ENCODE peak calls at places on chromosomes 5 and 9, in four cellular contexts. One of them, this sample, is unnamed.

GRCh38 chr5:154737667-154738320 is 17.4 kb upstream of the LARP1 start:
- DNase-seq in osteocyte: no peak
- DNase-seq in Panc1: no peak
- DNase-seq in neural crest cell: no peak
- DNase-seq in this sample: no peak

GRCh38 chr5:2201832-2202231 is 319.1 kb upstream of the IRX4 start:
- DNase-seq in Panc1: no peak
- DNase-seq in neural crest cell: no peak
- DNase-seq in osteocyte: peak
- DNase-seq in this sample: no peak

GRCh38 chr5:169978744-169979143 is 1.6 kb downstream of the INSYN2B start:
- DNase-seq in osteocyte: no peak
- DNase-seq in Panc1: no peak
- DNase-seq in neural crest cell: no peak
- DNase-seq in this sample: no peak

GRCh38 chr5:180803181-180804128 is 849 bp upstream of the MGAT1 start:
- DNase-seq in osteocyte: no peak
- DNase-seq in Panc1: no peak
- DNase-seq in neural crest cell: no peak
- DNase-seq in this sample: peak

GRCh38 chr9:77598510-77598909 is 49.6 kb downstream of the GNA14 start:
- DNase-seq in neural crest cell: no peak
- DNase-seq in osteocyte: no peak
- DNase-seq in Panc1: no peak
- DNase-seq in this sample: no peak

GRCh38 chr5:76901522-76901921 is 51.3 kb upstream of the CRHBP start:
- DNase-seq in Panc1: no peak
- DNase-seq in osteocyte: no peak
- DNase-seq in neural crest cell: no peak
- DNase-seq in this sample: no peak

GRCh38 chr9:17349816-17350215 is 215.0 kb downstream of the CNTLN start:
- DNase-seq in Panc1: no peak
- DNase-seq in osteocyte: no peak
- DNase-seq in neural crest cell: no peak
- DNase-seq in this sample: no peak

GRCh38 chr5:100758780-100759179 is 144.3 kb downstream of the ST8SIA4 start:
- DNase-seq in osteocyte: no peak
- DNase-seq in Panc1: no peak
- DNase-seq in neural crest cell: no peak
- DNase-seq in this sample: no peak

GRCh38 chr5:76660360-76660759 is 37.2 kb upstream of the F2RL2 start:
- DNase-seq in neural crest cell: no peak
- DNase-seq in osteocyte: no peak
- DNase-seq in Panc1: no peak
- DNase-seq in this sample: no peak

GRCh38 chr5:40112875-40113274 is 566.8 kb upstream of the PTGER4 start:
- DNase-seq in Panc1: no peak
- DNase-seq in osteocyte: no peak
- DNase-seq in neural crest cell: no peak
- DNase-seq in this sample: no peak

GRCh38 chr9:133003671-133004090 is 25.2 kb downstream of the GFI1B start:
- DNase-seq in neural crest cell: no peak
- DNase-seq in osteocyte: no peak
- DNase-seq in Panc1: no peak
- DNase-seq in this sample: no peak

GRCh38 chr5:68562308-68562707 is 346.8 kb downstream of the PIK3R1 start:
- DNase-seq in neural crest cell: no peak
- DNase-seq in Panc1: no peak
- DNase-seq in osteocyte: no peak
- DNase-seq in this sample: no peak

DNA sequence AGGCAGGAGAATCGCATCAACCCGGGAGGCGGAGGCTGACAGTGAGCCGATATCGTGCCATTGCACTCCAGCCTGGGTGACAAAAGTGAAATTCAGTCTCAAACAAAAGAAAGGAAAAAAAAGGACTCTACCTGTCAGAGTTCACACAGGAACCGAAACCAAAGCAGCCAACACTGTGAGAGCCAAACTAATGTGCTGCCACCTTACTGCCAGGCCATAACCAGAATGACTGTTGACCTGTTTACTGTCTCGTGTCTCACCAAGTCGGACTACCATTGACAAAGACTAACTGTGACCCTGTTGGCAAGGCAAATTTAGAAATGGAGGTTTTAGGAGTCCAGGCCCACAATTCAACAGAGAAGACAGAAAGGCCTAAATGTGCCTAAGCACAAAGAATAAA is 112.4 kb downstream of the ANXA2R start:
- DNase-seq in Panc1: no peak
- DNase-seq in neural crest cell: no peak
- DNase-seq in osteocyte: no peak
- DNase-seq in this sample: no peak
- TF ChIP-seq CTCF in Panc1: no peak
- TF ChIP-seq CTCF in neural crest cell: no peak
- TF ChIP-seq CTCF in osteocyte: no peak
- TF ChIP-seq CTCF in this sample: no peak

DNA sequence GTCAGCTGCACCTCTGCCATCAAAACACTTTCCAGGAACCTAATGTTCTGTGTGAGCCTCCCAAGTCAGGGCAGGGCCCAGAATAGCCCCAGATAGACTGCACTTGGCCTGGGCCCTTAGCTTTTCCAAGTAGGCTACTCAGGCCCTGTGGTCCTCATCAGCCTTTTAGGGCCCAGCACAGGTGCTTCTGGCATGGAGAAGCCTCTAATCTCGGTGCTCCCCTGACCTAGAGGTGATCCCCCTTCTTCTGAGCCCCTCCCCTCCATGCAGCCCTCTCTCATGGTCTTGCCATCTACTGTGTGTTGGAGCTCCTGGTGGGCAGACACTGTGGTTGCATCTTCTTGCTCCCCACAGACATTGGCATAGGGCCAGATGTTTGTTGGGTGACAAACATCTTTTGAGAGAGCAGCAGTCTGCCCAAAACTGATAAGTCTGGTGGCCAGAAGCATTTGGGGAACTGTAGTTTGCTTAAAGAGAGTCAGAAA is 28.1 kb downstream of the FRMPD1 start:
- DNase-seq in osteocyte: no peak
- DNase-seq in Panc1: no peak
- DNase-seq in neural crest cell: no peak
- DNase-seq in this sample: no peak
- TF ChIP-seq CTCF in osteocyte: no peak
- TF ChIP-seq CTCF in Panc1: no peak
- TF ChIP-seq CTCF in neural crest cell: no peak
- TF ChIP-seq CTCF in this sample: no peak

GRCh38 chr5:107670028-107670926 is 460 bp downstream of the EFNA5 start:
- DNase-seq in Panc1: no peak
- DNase-seq in neural crest cell: peak
- DNase-seq in osteocyte: no peak
- DNase-seq in this sample: no peak

GRCh38 chr5:107669543-107670027 is 1.2 kb downstream of the EFNA5 start:
- DNase-seq in osteocyte: peak
- DNase-seq in Panc1: no peak
- DNase-seq in neural crest cell: peak
- DNase-seq in this sample: no peak

GRCh38 chr5:107668154-107668932 is 2.4 kb downstream of the EFNA5 start:
- DNase-seq in Panc1: no peak
- DNase-seq in osteocyte: no peak
- DNase-seq in neural crest cell: no peak
- DNase-seq in this sample: no peak

GRCh38 chr5:107670927-107671741 is at the start of gene EFNA5:
- DNase-seq in osteocyte: peak
- DNase-seq in neural crest cell: peak
- DNase-seq in Panc1: no peak
- DNase-seq in this sample: no peak

GRCh38 chr5:107668933-107669542 is 1.7 kb downstream of the EFNA5 start:
- DNase-seq in Panc1: no peak
- DNase-seq in neural crest cell: no peak
- DNase-seq in osteocyte: no peak
- DNase-seq in this sample: no peak
- TF ChIP-seq CTCF in Panc1: no peak
- TF ChIP-seq CTCF in neural crest cell: peak
- TF ChIP-seq CTCF in osteocyte: peak
- TF ChIP-seq CTCF in this sample: no peak

GRCh38 chr9:19495186-19496028 is 86.6 kb downstream of the ACER2 start:
- DNase-seq in neural crest cell: no peak
- DNase-seq in Panc1: no peak
- DNase-seq in osteocyte: no peak
- DNase-seq in this sample: no peak
- TF ChIP-seq CTCF in neural crest cell: no peak
- TF ChIP-seq CTCF in Panc1: no peak
- TF ChIP-seq CTCF in osteocyte: no peak
- TF ChIP-seq CTCF in this sample: no peak

DNA sequence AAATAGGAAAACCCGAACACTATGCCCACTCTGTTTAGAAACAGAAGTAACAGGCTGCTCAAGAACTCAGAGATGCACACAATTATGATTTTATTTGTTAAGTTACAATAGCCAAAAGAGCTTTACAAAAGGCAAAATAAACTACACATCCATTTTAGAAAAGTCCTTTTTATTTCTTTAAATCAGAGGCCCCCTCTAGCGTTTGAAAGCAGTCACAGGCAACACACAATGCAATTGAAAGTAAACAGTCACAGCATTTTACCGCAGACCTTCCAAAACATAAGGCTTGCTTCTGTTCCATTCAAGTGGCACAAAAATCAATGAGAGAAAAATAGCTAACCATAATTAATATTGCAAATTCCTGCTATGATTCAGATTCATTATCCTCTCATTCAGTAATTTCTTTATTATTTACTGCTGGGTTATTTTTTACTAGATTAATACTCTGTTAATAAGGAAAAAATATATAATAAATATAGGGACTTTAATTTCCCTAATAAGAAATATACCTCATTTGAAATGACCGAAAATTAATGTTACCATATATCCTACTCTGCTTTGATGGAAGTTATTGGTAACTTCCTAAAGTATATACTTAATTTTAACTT is 78.3 kb downstream of the CEP120 start:
- DNase-seq in osteocyte: no peak
- DNase-seq in neural crest cell: peak
- DNase-seq in Panc1: peak
- DNase-seq in this sample: no peak
- TF ChIP-seq CTCF in osteocyte: peak
- TF ChIP-seq CTCF in neural crest cell: peak
- TF ChIP-seq CTCF in Panc1: peak
- TF ChIP-seq CTCF in this sample: peak

DNA sequence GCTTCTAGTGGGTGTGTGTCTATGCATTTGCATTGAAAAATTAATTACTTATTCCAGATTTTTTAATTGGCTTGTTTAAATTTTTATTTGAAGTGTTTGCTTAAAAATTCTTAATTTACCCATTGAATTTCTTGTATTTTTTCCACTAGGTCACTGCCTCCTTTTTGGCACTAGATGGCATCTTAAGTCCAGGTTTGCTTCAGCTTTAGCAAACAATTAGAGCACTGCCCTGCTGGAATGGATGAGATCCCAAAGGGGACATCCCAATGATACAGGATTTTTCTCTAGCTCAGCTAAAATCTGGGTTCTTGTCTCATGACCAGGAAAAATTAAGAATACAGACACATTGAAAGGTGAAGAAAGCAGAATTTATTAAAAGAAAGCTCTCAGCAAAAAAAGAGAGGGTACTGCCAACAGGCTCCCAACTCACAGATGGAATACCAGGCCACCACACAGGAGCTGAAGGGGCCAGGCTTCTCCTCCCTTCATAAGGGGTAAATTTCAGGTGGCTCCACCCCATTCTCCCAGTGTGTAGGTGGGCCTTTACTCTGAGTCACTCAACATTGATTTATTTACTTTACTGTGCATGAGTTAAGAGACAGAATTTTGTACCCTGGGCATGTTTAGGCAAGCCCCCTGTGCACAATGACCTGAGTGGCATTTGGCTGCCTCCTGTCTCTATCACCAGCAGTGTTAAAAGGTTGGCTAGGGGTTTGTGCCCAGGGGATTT is 532.4 kb downstream of the ANXA1 start:
- DNase-seq in neural crest cell: no peak
- DNase-seq in Panc1: peak
- DNase-seq in osteocyte: no peak
- DNase-seq in this sample: no peak
- TF ChIP-seq CTCF in neural crest cell: peak
- TF ChIP-seq CTCF in Panc1: peak
- TF ChIP-seq CTCF in osteocyte: peak
- TF ChIP-seq CTCF in this sample: no peak

DNA sequence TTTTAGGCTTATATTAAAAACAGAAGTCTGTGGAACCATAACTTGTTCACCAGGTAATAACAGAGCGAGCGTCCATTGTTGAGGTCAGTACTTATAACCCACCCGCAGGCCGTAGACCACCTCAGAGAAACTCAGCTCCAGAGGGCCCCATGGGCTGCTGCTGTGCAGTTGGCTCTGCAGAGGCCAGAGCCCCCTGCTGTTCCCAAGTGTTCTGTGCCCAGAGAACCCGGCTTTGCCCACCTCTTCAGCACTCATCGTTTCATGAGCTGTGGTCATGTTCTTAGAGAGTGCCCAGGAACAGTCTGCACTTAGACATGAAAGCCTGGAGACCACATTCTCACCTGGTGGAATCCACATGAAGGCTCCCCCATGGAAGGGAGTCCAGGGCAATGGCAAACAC is 50.4 kb upstream of the SLC2A8 start:
- DNase-seq in Panc1: no peak
- DNase-seq in neural crest cell: no peak
- DNase-seq in osteocyte: no peak
- DNase-seq in this sample: no peak
- TF ChIP-seq CTCF in Panc1: peak
- TF ChIP-seq CTCF in neural crest cell: peak
- TF ChIP-seq CTCF in osteocyte: peak
- TF ChIP-seq CTCF in this sample: no peak

GRCh38 chr9:21434202-21435014 is 5.8 kb upstream of the IFNA1 start:
- DNase-seq in osteocyte: no peak
- DNase-seq in neural crest cell: peak
- DNase-seq in Panc1: no peak
- DNase-seq in this sample: peak
- TF ChIP-seq CTCF in osteocyte: peak
- TF ChIP-seq CTCF in neural crest cell: peak
- TF ChIP-seq CTCF in Panc1: peak
- TF ChIP-seq CTCF in this sample: peak

GRCh38 chr9:14652729-14653377 is 40.4 kb downstream of the ZDHHC21 start:
- DNase-seq in Panc1: no peak
- DNase-seq in neural crest cell: no peak
- DNase-seq in osteocyte: no peak
- DNase-seq in this sample: no peak
- TF ChIP-seq CTCF in Panc1: peak
- TF ChIP-seq CTCF in neural crest cell: peak
- TF ChIP-seq CTCF in osteocyte: peak
- TF ChIP-seq CTCF in this sample: no peak

GRCh38 chr5:87769137-87769536 is 356.4 kb upstream of the CCNH start:
- DNase-seq in neural crest cell: no peak
- DNase-seq in osteocyte: no peak
- DNase-seq in Panc1: no peak
- DNase-seq in this sample: no peak
- TF ChIP-seq CTCF in neural crest cell: no peak
- TF ChIP-seq CTCF in osteocyte: no peak
- TF ChIP-seq CTCF in Panc1: no peak
- TF ChIP-seq CTCF in this sample: no peak

This sample was measured in CD4-positive, alpha-beta T cell.